ENCODE peak calls at places on chromosome 11, in nine cellular contexts. Z is GM20000; F is H4; T is lung; R is ELR; K is effector memory CD8-positive, alpha-beta T cell; E is kidney tubule cell; G is pancreas; C is non-pigmented ciliary epithelial cell. V is an unnamed sample.

GRCh38 chr11:44382118-44382517 is 72.2 kb upstream of the ALX4 start:
- DNase-seq in C (no peak), Z (no peak), F (no peak), R (no peak), G (no peak), K (no peak), E (no peak), T (no peak), V (no peak)

GRCh38 chr11:57100638-57101312 is 81.0 kb upstream of the LRRC55 start:
- DNase-seq in E (no peak), C (no peak), Z (no peak), F (no peak), G (no peak), T (no peak), R (no peak), K (no peak), V (no peak)

GRCh38 chr11:119371778-119372182 is 9.7 kb downstream of the USP2 start:
- DNase-seq in Z (no peak), C (no peak), E (peak), K (no peak), R (peak), G (no peak), T (no peak), F (peak), V (no peak)

GRCh38 chr11:65897020-65897471 is 3.1 kb downstream of the FOSL1 start:
- DNase-seq in R (peak), T (no peak), F (no peak), K (no peak), G (no peak), Z (no peak), C (no peak), E (no peak), V (no peak)

GRCh38 chr11:107859459-107860239 is 1.1 kb upstream of the SLC35F2 start:
- DNase-seq in Z (peak), C (no peak), T (no peak), R (peak), G (peak), K (peak), E (peak), F (peak), V (peak)

GRCh38 chr11:17810736-17811135 is 76.2 kb downstream of the KCNC1 start:
- DNase-seq in C (no peak), Z (no peak), R (no peak), T (no peak), G (no peak), F (peak), E (no peak), K (no peak), V (no peak)

GRCh38 chr11:102429691-102430090 is 22.9 kb downstream of the TMEM123 start:
- DNase-seq in Z (no peak), C (no peak), T (no peak), E (no peak), K (no peak), R (no peak), G (no peak), F (no peak), V (no peak)

GRCh38 chr11:94838027-94838610 is 70.0 kb downstream of the AMOTL1 start:
- DNase-seq in E (no peak), C (no peak), R (no peak), T (no peak), K (no peak), F (no peak), Z (no peak), G (no peak), V (no peak)

GRCh38 chr11:46071091-46071490 is 50.2 kb downstream of the PHF21A start:
- DNase-seq in G (no peak), E (no peak), F (no peak), R (no peak), T (no peak), Z (no peak), K (no peak), C (no peak), V (no peak)

GRCh38 chr11:65298131-65298535 is 16.5 kb upstream of the CDC42EP2 start:
- DNase-seq in C (no peak), T (peak), F (no peak), R (no peak), G (no peak), E (no peak), K (no peak), Z (no peak), V (no peak)

GRCh38 chr11:76766521-76766920 is 16.6 kb upstream of the TSKU start:
- DNase-seq in K (no peak), F (no peak), C (no peak), E (no peak), Z (no peak), G (no peak), R (no peak), T (no peak), V (no peak)

GRCh38 chr11:67483901-67484665 is 1.3 kb downstream of the AIP start:
- DNase-seq in F (no peak), C (no peak), K (no peak), E (peak), Z (no peak), G (no peak), R (no peak), T (no peak), V (peak)

GRCh38 chr11:67649634-67650540 is 643 bp downstream of the ACY3 start:
- DNase-seq in G (no peak), F (no peak), E (peak), T (no peak), K (no peak), C (no peak), R (no peak), Z (no peak), V (no peak)

GRCh38 chr11:40683010-40683409 is 776.4 kb downstream of the LRRC4C start:
- DNase-seq in E (no peak), F (no peak), K (no peak), Z (no peak), T (no peak), G (no peak), R (peak), C (no peak), V (no peak)

GRCh38 chr11:4167292-4167691 is 72.7 kb downstream of the RRM1 start:
- DNase-seq in R (no peak), T (no peak), C (no peak), E (no peak), Z (no peak), G (no peak), F (no peak), K (no peak), V (no peak)

GRCh38 chr11:12019337-12019736 is 10.9 kb upstream of the DKK3 start:
- DNase-seq in Z (no peak), T (no peak), C (no peak), R (no peak), G (no peak), E (no peak), K (no peak), F (peak), V (no peak)

GRCh38 chr11:68212421-68213134 is 518 bp downstream of the KMT5B start:
- DNase-seq in R (peak), K (peak), E (peak), G (peak), Z (peak), F (peak), C (no peak), T (peak), V (peak)

GRCh38 chr11:91795139-91795887 is 429.3 kb upstream of the FAT3 start:
- DNase-seq in T (no peak), E (peak), G (no peak), F (peak), C (no peak), R (no peak), K (no peak), Z (no peak), V (no peak)

GRCh38 chr11:130798280-130798679 is 118.0 kb downstream of the SNX19 start:
- DNase-seq in R (peak), K (no peak), T (no peak), Z (no peak), F (no peak), G (no peak), C (peak), E (peak), V (no peak)

GRCh38 chr11:67351275-67352005 is 1.9 kb downstream of the POLD4 start:
- DNase-seq in C (no peak), K (peak), F (peak), E (peak), R (peak), G (peak), T (peak), Z (peak), V (peak)

GRCh38 chr11:20060647-20061205 is 99.5 kb downstream of the DBX1 start:
- DNase-seq in C (no peak), G (no peak), E (peak), T (no peak), Z (no peak), R (no peak), F (no peak), K (no peak), V (no peak)

GRCh38 chr11:31628111-31628510 is 118.5 kb downstream of the ELP4 start:
- DNase-seq in C (no peak), K (no peak), E (no peak), Z (no peak), F (no peak), T (no peak), G (no peak), R (no peak), V (no peak)

GRCh38 chr11:32071811-32072210 is 19.1 kb upstream of the RCN1 start:
- DNase-seq in C (peak), E (peak), R (peak), F (peak), G (no peak), K (no peak), T (no peak), Z (no peak), V (no peak)

GRCh38 chr11:2376751-2377451 is at the start of gene CD81:
- DNase-seq in R (peak), Z (peak), E (peak), G (no peak), K (peak), C (no peak), T (no peak), F (no peak), V (peak)

GRCh38 chr11:61027141-61027840 is 55.8 kb downstream of the CD6 start:
- DNase-seq in F (no peak), E (no peak), T (no peak), C (no peak), R (no peak), G (no peak), Z (no peak), K (no peak), V (peak)

GRCh38 chr11:68843052-68843561 is 1.4 kb upstream of the CPT1A start:
- DNase-seq in C (no peak), G (no peak), T (no peak), R (peak), Z (peak), E (no peak), K (no peak), F (no peak), V (peak)

GRCh38 chr11:8807544-8808225 is 103.3 kb upstream of the AKIP1 start:
- DNase-seq in C (no peak), F (no peak), E (peak), Z (no peak), K (no peak), G (peak), R (peak), T (no peak), V (no peak)

GRCh38 chr11:121059605-121060004 is 35.7 kb downstream of the TBCEL start:
- DNase-seq in R (no peak), C (no peak), Z (peak), K (no peak), T (no peak), E (no peak), G (no peak), F (no peak), V (no peak)

GRCh38 chr11:68890490-68891231 is 13.0 kb downstream of the MRPL21 start:
- DNase-seq in F (no peak), Z (no peak), K (no peak), T (peak), C (peak), G (peak), R (no peak), E (no peak), V (no peak)

GRCh38 chr11:115266066-115266465 is 238.1 kb downstream of the CADM1 start:
- DNase-seq in E (peak), T (no peak), G (no peak), Z (no peak), K (no peak), F (no peak), R (no peak), C (no peak), V (no peak)

GRCh38 chr11:123061403-123062157 is at the start of gene HSPA8:
- DNase-seq in R (peak), K (peak), Z (no peak), F (peak), C (no peak), G (peak), T (peak), E (peak), V (peak)

GRCh38 chr11:95641506-95641905 is 148.1 kb downstream of the FAM76B start:
- DNase-seq in T (peak), F (peak), G (no peak), E (no peak), C (no peak), Z (peak), R (no peak), K (no peak), V (peak)

GRCh38 chr11:130831506-130832385 is 84.5 kb downstream of the SNX19 start:
- DNase-seq in G (no peak), K (no peak), Z (peak), E (no peak), R (no peak), C (no peak), F (no peak), T (no peak), V (no peak)

GRCh38 chr11:88552377-88553029 is 215.0 kb upstream of the CTSC start:
- DNase-seq in Z (peak), G (peak), E (peak), T (peak), R (peak), F (peak), C (no peak), K (peak), V (peak)

GRCh38 chr11:122851366-122852011 is 13.2 kb downstream of the CRTAM start:
- DNase-seq in C (no peak), K (no peak), E (no peak), T (no peak), R (no peak), G (no peak), F (no peak), Z (no peak), V (peak)

V was measured in activated gamma-delta T cell treated with Interleukin-2 at 50 U/mL for 16 hours.